ENCODE peak calls at places on chromosomes 3 and 15, in eight cellular contexts. L is left cardiac atrium, W is T-helper 2 cell, C is T-helper 17 cell, R is hippocampal formation, Q is HTR-8/SVneo, N is skeletal muscle cell, F is HuH-7. O is an unnamed sample.

GRCh38 chr3:13086594-13086993 is 13.4 kb upstream of the IQSEC1 start:
- DNase-seq in L (no peak), W (no peak), C (no peak), R (no peak), Q (no peak), N (no peak), F (no peak), O (no peak)

GRCh38 chr3:184186902-184187207 is 856 bp downstream of the ABCF3 start:
- DNase-seq in L (no peak), W (no peak), C (no peak), R (no peak), Q (no peak), N (no peak), F (no peak), O (no peak)

GRCh38 chr15:47507221-47507985 is 209.9 kb upstream of the SEMA6D start:
- DNase-seq in L (no peak), W (no peak), C (no peak), R (no peak), Q (no peak), N (no peak), F (no peak), O (no peak)

GRCh38 chr3:140455476-140455875 is 222.4 kb upstream of the TRIM42 start:
- DNase-seq in L (no peak), W (no peak), C (no peak), R (no peak), Q (no peak), N (peak; percentile 30), F (no peak), O (no peak)

GRCh38 chr3:15390460-15390859 is 36.9 kb downstream of the METTL6 start:
- DNase-seq in L (no peak), W (no peak), C (no peak), R (no peak), Q (no peak), N (no peak), F (no peak), O (no peak)

GRCh38 chr3:129429597-129429996 is 1.2 kb upstream of the EFCAB12 start:
- DNase-seq in L (no peak), W (no peak), C (no peak), R (no peak), Q (no peak), N (no peak), F (no peak), O (no peak)

GRCh38 chr3:10379161-10379560 is 58.2 kb upstream of the SEC13 start:
- DNase-seq in L (no peak), W (no peak), C (no peak), R (no peak), Q (no peak), N (no peak), F (no peak), O (no peak)

GRCh38 chr3:194856296-194856695 is 170.6 kb downstream of the FAM43A start:
- DNase-seq in L (peak; percentile 61), W (no peak), C (no peak), R (no peak), Q (no peak), N (no peak), F (no peak), O (no peak)

GRCh38 chr15:80736571-80736970 is 41.5 kb downstream of the ABHD17C start:
- DNase-seq in L (no peak), W (no peak), C (no peak), R (no peak), Q (no peak), N (no peak), F (no peak), O (peak; percentile 16)

GRCh38 chr3:159762981-159763465 is 225.6 kb upstream of the IL12A start:
- DNase-seq in L (peak; percentile 85), W (peak; percentile 2), C (no peak), R (no peak), Q (peak; percentile 66), N (peak; percentile 69), F (peak; percentile 36), O (peak; percentile 49)

GRCh38 chr3:45942051-45942825 is 1.0 kb upstream of the CXCR6 start:
- DNase-seq in L (no peak), W (no peak), C (no peak), R (no peak), Q (no peak), N (no peak), F (no peak), O (no peak)

GRCh38 chr3:48402281-48402732 is 27.6 kb downstream of the PLXNB1 start:
- DNase-seq in L (peak; percentile 91), W (no peak), C (no peak), R (no peak), Q (peak; percentile 62), N (peak; percentile 64), F (no peak), O (peak; percentile 92)

GRCh38 chr3:60594025-60594424 is 657.2 kb downstream of the FHIT start:
- DNase-seq in L (peak; percentile 80), W (no peak), C (no peak), R (no peak), Q (no peak), N (peak; percentile 91), F (no peak), O (peak; percentile 48)

GRCh38 chr3:160792445-160793039 is 36.5 kb downstream of the PPM1L start:
- DNase-seq in L (no peak), W (no peak), C (no peak), R (no peak), Q (no peak), N (no peak), F (no peak), O (no peak)

GRCh38 chr3:194885766-194886165 is 200.1 kb downstream of the FAM43A start:
- DNase-seq in L (no peak), W (no peak), C (no peak), R (no peak), Q (no peak), N (no peak), F (no peak), O (no peak)

GRCh38 chr3:62211675-62212429 is 161.5 kb downstream of the FEZF2 start:
- DNase-seq in L (no peak), W (no peak), C (no peak), R (no peak), Q (no peak), N (no peak), F (no peak), O (no peak)

GRCh38 chr3:124780767-124781485 is 50.7 kb downstream of the UMPS start:
- DNase-seq in L (peak; percentile 87), W (no peak), C (no peak), R (peak; percentile 44), Q (no peak), N (peak; percentile 64), F (peak; percentile 60), O (peak; percentile 61)

GRCh38 chr15:87827126-87827525 is 429.4 kb downstream of the NTRK3 start:
- DNase-seq in L (no peak), W (no peak), C (no peak), R (no peak), Q (peak; percentile 6), N (no peak), F (no peak), O (no peak)

GRCh38 chr3:69324362-69325025 is 61.4 kb downstream of the FRMD4B start:
- DNase-seq in L (no peak), W (no peak), C (no peak), R (no peak), Q (no peak), N (no peak), F (no peak), O (no peak)

GRCh38 chr15:93382196-93382820 is 293.3 kb upstream of the RGMA start:
- DNase-seq in L (no peak), W (no peak), C (no peak), R (no peak), Q (no peak), N (no peak), F (no peak), O (no peak)

GRCh38 chr15:73800662-73801345 is 47.7 kb upstream of the INSYN1 start:
- DNase-seq in L (peak; percentile 73), W (no peak), C (no peak), R (peak; percentile 43), Q (peak; percentile 61), N (peak; percentile 55), F (no peak), O (peak; percentile 30)

GRCh38 chr3:142981108-142981507 is 17.6 kb upstream of the PAQR9 start:
- DNase-seq in L (no peak), W (no peak), C (no peak), R (no peak), Q (no peak), N (no peak), F (no peak), O (no peak)

GRCh38 chr3:179451335-179452165 is at the start of gene GNB4:
- DNase-seq in L (peak; percentile 88), W (peak; percentile 8), C (peak; percentile 14), R (peak; percentile 34), Q (peak; percentile 78), N (peak; percentile 61), F (peak; percentile 73), O (peak; percentile 69)

GRCh38 chr3:144127700-144128099 is 156.1 kb downstream of the DIPK2A start:
- DNase-seq in L (no peak), W (no peak), C (no peak), R (no peak), Q (no peak), N (no peak), F (no peak), O (no peak)

GRCh38 chr3:146020969-146021368 is 140.0 kb downstream of the PLOD2 start:
- DNase-seq in L (no peak), W (no peak), C (no peak), R (no peak), Q (no peak), N (no peak), F (peak; percentile 3), O (no peak)

GRCh38 chr3:156389151-156389760 is 165.7 kb downstream of the SSR3 start:
- DNase-seq in L (no peak), W (no peak), C (no peak), R (peak; percentile 15), Q (no peak), N (no peak), F (no peak), O (no peak)

GRCh38 chr3:46713898-46714552 is 3.6 kb downstream of the PRSS50 start:
- DNase-seq in L (no peak), W (no peak), C (no peak), R (no peak), Q (no peak), N (no peak), F (no peak), O (no peak)

GRCh38 chr3:179146911-179147570 is 1.1 kb upstream of the PIK3CA start:
- DNase-seq in L (no peak), W (peak; percentile 58), C (no peak), R (peak; percentile 82), Q (peak; percentile 65), N (peak; percentile 30), F (peak; percentile 59), O (no peak)

O was measured in ovary.